ENCODE peak calls at places on chromosome 6, in four cellular contexts. One of them, this sample, is unnamed.

GRCh38 chr6:12030993-12031550 is 19.0 kb downstream of the HIVEP1 start:
- DNase-seq in left lung: no peak
- DNase-seq in PC-3: no peak
- DNase-seq in cardiac muscle cell: no peak
- DNase-seq in this sample: no peak

GRCh38 chr6:169701218-169701952 is 444 bp downstream of the WDR27 start:
- DNase-seq in cardiac muscle cell: no peak
- DNase-seq in PC-3: peak
- DNase-seq in left lung: peak
- DNase-seq in this sample: no peak

GRCh38 chr6:139533573-139534471 is 159.4 kb upstream of the CITED2 start:
- DNase-seq in PC-3: no peak
- DNase-seq in cardiac muscle cell: peak
- DNase-seq in left lung: peak
- DNase-seq in this sample: no peak

GRCh38 chr6:36730424-36731380 is 33.1 kb downstream of the RAB44 start:
- DNase-seq in cardiac muscle cell: no peak
- DNase-seq in left lung: no peak
- DNase-seq in PC-3: no peak
- DNase-seq in this sample: no peak

GRCh38 chr6:44949595-44950201 is 378.4 kb upstream of the RUNX2 start:
- DNase-seq in cardiac muscle cell: no peak
- DNase-seq in PC-3: no peak
- DNase-seq in left lung: no peak
- DNase-seq in this sample: no peak

GRCh38 chr6:34546551-34547321 is 9.4 kb downstream of the SPDEF start:
- DNase-seq in left lung: peak
- DNase-seq in cardiac muscle cell: peak
- DNase-seq in PC-3: peak
- DNase-seq in this sample: no peak

GRCh38 chr6:8794420-8794819 is 359.1 kb upstream of the SLC35B3 start:
- DNase-seq in PC-3: no peak
- DNase-seq in left lung: no peak
- DNase-seq in cardiac muscle cell: no peak
- DNase-seq in this sample: no peak

GRCh38 chr6:121485359-121485809 is 49.9 kb downstream of the GJA1 start:
- DNase-seq in cardiac muscle cell: peak
- DNase-seq in PC-3: peak
- DNase-seq in left lung: no peak
- DNase-seq in this sample: no peak

GRCh38 chr6:46687619-46688097 is at the start of gene TDRD6:
- DNase-seq in PC-3: no peak
- DNase-seq in cardiac muscle cell: no peak
- DNase-seq in left lung: no peak
- DNase-seq in this sample: peak

GRCh38 chr6:32047855-32048766 is 9.9 kb downstream of the CYP21A2 start:
- DNase-seq in left lung: peak
- DNase-seq in cardiac muscle cell: peak
- DNase-seq in PC-3: peak
- DNase-seq in this sample: peak

GRCh38 chr6:9623985-9624384 is 790.9 kb downstream of the TFAP2A start:
- DNase-seq in left lung: no peak
- DNase-seq in PC-3: no peak
- DNase-seq in cardiac muscle cell: peak
- DNase-seq in this sample: no peak

GRCh38 chr6:143700684-143701342 is 23.0 kb downstream of the PHACTR2 start:
- DNase-seq in left lung: no peak
- DNase-seq in cardiac muscle cell: peak
- DNase-seq in PC-3: no peak
- DNase-seq in this sample: no peak

GRCh38 chr6:158322724-158323560 is 10.7 kb downstream of the TULP4 start:
- DNase-seq in cardiac muscle cell: peak
- DNase-seq in PC-3: peak
- DNase-seq in left lung: no peak
- DNase-seq in this sample: peak

GRCh38 chr6:11729083-11729482 is 49.5 kb downstream of the ADTRP start:
- DNase-seq in cardiac muscle cell: no peak
- DNase-seq in PC-3: no peak
- DNase-seq in left lung: no peak
- DNase-seq in this sample: no peak

GRCh38 chr6:3603443-3604130 is 146.7 kb upstream of the SLC22A23 start:
- DNase-seq in cardiac muscle cell: peak
- DNase-seq in left lung: no peak
- DNase-seq in PC-3: peak
- DNase-seq in this sample: no peak

GRCh38 chr6:21748343-21749063 is 155.0 kb downstream of the SOX4 start:
- DNase-seq in left lung: no peak
- DNase-seq in PC-3: peak
- DNase-seq in cardiac muscle cell: peak
- DNase-seq in this sample: no peak

GRCh38 chr6:35077713-35078105 is 63.4 kb downstream of the TCP11 start:
- DNase-seq in left lung: no peak
- DNase-seq in PC-3: no peak
- DNase-seq in cardiac muscle cell: no peak
- DNase-seq in this sample: no peak

GRCh38 chr6:134173007-134173690 is 120.7 kb upstream of the SLC2A12 start:
- DNase-seq in left lung: no peak
- DNase-seq in cardiac muscle cell: peak
- DNase-seq in PC-3: no peak
- DNase-seq in this sample: no peak

GRCh38 chr6:134175532-134176282 is 123.3 kb upstream of the SLC2A12 start:
- DNase-seq in cardiac muscle cell: peak
- DNase-seq in left lung: peak
- DNase-seq in PC-3: peak
- DNase-seq in this sample: no peak

GRCh38 chr6:134176283-134176975 is 124.0 kb upstream of the SLC2A12 start:
- DNase-seq in PC-3: peak
- DNase-seq in cardiac muscle cell: peak
- DNase-seq in left lung: peak
- DNase-seq in this sample: no peak

GRCh38 chr6:134173936-134174789 is 121.7 kb upstream of the SLC2A12 start:
- DNase-seq in PC-3: peak
- DNase-seq in cardiac muscle cell: peak
- DNase-seq in left lung: peak
- DNase-seq in this sample: peak

GRCh38 chr6:134174790-134175531 is 122.5 kb upstream of the SLC2A12 start:
- DNase-seq in cardiac muscle cell: peak
- DNase-seq in left lung: peak
- DNase-seq in PC-3: peak
- DNase-seq in this sample: peak
- TF ChIP-seq CTCF in cardiac muscle cell: no peak
- TF ChIP-seq CTCF in left lung: no peak
- TF ChIP-seq CTCF in PC-3: no peak
- TF ChIP-seq CTCF in this sample: no peak

DNA sequence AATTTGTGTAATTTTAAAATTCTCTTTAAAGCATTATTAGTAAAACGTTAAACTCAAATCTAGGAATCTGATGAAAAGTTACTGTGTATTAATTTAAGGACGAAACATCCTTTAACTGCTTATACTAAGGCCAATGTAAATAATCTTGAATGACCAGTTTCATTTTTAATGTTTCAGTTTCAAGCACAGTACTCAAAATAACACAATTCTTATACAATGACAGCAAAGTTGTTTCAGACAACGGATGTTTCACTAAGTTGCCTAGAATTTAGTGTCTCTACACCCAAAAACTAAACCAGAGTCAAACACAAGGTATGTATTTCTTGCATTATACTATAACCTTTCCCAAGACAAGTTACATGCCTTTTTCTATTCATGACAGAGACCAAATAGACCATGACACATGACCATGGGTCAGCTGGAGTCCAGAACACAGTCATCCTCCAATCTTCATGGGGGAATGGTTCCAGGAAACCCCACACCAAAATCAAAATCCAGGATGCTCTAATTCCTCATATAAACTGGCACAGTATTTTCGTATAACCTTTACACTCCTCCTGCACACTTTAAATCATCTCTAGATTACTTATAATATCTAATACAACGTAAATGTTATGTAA is 7.7 kb downstream of the PHIP start:
- DNase-seq in PC-3: no peak
- DNase-seq in left lung: no peak
- DNase-seq in cardiac muscle cell: peak
- DNase-seq in this sample: peak
- H3K4me3 ChIP-seq in PC-3: no peak
- H3K4me3 ChIP-seq in left lung: no peak
- H3K4me3 ChIP-seq in cardiac muscle cell: no peak
- H3K4me3 ChIP-seq in this sample: peak

DNA sequence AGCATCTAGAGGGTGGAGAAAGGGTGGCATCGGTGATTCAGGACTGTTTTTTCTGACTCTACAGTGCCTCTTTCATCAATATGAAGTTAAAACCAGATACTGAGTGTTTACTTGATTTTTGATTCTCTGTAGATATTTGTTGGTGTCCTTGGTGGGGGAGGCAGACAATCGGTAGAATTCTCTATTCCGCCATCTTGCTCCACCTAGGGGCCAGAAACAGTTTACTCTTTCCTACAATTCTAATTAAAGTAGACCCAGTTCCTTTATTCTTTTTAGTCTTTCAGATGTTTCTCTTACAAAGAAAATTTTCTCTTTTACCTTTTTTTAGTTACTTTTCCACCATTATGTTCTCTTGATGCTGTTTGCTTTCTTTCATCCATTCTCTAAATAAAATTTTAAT is 162.1 kb upstream of the RAB32 start:
- DNase-seq in left lung: no peak
- DNase-seq in PC-3: no peak
- DNase-seq in cardiac muscle cell: peak
- DNase-seq in this sample: no peak
- TF ChIP-seq CTCF in left lung: peak
- TF ChIP-seq CTCF in PC-3: no peak
- TF ChIP-seq CTCF in cardiac muscle cell: peak
- TF ChIP-seq CTCF in this sample: peak

GRCh38 chr6:146857960-146858308 is 259.2 kb downstream of the ADGB start:
- DNase-seq in left lung: no peak
- DNase-seq in PC-3: no peak
- DNase-seq in cardiac muscle cell: no peak
- DNase-seq in this sample: no peak
- H3K4me3 ChIP-seq in left lung: no peak
- H3K4me3 ChIP-seq in PC-3: peak
- H3K4me3 ChIP-seq in cardiac muscle cell: peak
- H3K4me3 ChIP-seq in this sample: no peak

This sample was measured in GM06990.